ENCODE peak calls at places on chromosomes 16 and 17, in ten cellular contexts. S is Caco-2; B is nephron progenitor cell; G is T follicular helper cell; I is activated T-cell treated with anti-CD3 and anti-CD28 coated beads for 1 hour; M is AG04449; U is stimulated activated CD4-positive, alpha-beta T cell treated with anti-CD3 and anti-CD28 coated beads, Interleukin-4, amount 100 ng/mL, for 4 hours; H is MM.1S; K is ecto neural progenitor cell; Y is DMS153. C is an unnamed sample.

GRCh38 chr17:35089846-35090193 is 26.3 kb upstream of the RFFL start:
- DNase-seq in K (no peak), H (no peak), S (peak), I (peak), G (peak), M (no peak), B (no peak), Y (no peak), U (peak), C (no peak)

GRCh38 chr16:87342504-87342903 is 25.3 kb upstream of the C16orf95 start:
- DNase-seq in B (no peak), U (no peak), H (no peak), M (no peak), S (no peak), G (no peak), Y (no peak), I (no peak), K (no peak), C (no peak)

GRCh38 chr17:83182620-83183063 is 103.2 kb downstream of the METRNL start:
- DNase-seq in B (peak), Y (no peak), K (peak), G (no peak), I (no peak), S (peak), M (no peak), U (no peak), H (no peak), C (no peak)

GRCh38 chr17:46764709-46765401 is 53.6 kb downstream of the WNT3 start:
- DNase-seq in B (no peak), S (no peak), I (no peak), U (no peak), K (peak), H (no peak), G (no peak), M (peak), Y (no peak), C (peak)

GRCh38 chr16:50680907-50681885 is at the start of gene SNX20:
- DNase-seq in B (no peak), U (peak), I (peak), G (peak), H (peak), Y (no peak), M (no peak), S (peak), K (no peak), C (no peak)

GRCh38 chr17:41835800-41836549 is at the start of gene NT5C3B:
- DNase-seq in Y (no peak), S (peak), I (peak), H (peak), B (peak), U (peak), M (no peak), G (peak), K (peak), C (no peak)

GRCh38 chr17:78997231-78997741 is 12.3 kb downstream of the CANT1 start:
- DNase-seq in G (no peak), B (no peak), S (peak), K (no peak), M (no peak), I (no peak), U (no peak), Y (no peak), H (no peak), C (no peak)

GRCh38 chr17:79619636-79620206 is 8.9 kb upstream of the RBFOX3 start:
- DNase-seq in B (no peak), U (no peak), S (peak), G (no peak), Y (no peak), I (no peak), M (no peak), K (peak), H (no peak), C (no peak)

GRCh38 chr17:5921919-5922318 is 148.3 kb upstream of the WSCD1 start:
- DNase-seq in I (no peak), U (no peak), G (no peak), S (no peak), K (no peak), Y (no peak), H (no peak), B (no peak), M (no peak), C (no peak)

GRCh38 chr17:47305302-47305923 is 18.3 kb upstream of the EFCAB13 start:
- DNase-seq in G (no peak), Y (no peak), B (no peak), H (no peak), U (no peak), I (no peak), K (peak), M (peak), S (no peak), C (no peak)

GRCh38 chr16:79571753-79572544 is 28.6 kb downstream of the MAF start:
- DNase-seq in S (no peak), U (no peak), G (no peak), K (no peak), M (no peak), I (no peak), H (no peak), B (no peak), Y (no peak), C (no peak)

GRCh38 chr16:82031116-82032084 is 3.7 kb upstream of the HSD17B2 start:
- DNase-seq in B (no peak), G (no peak), I (no peak), H (no peak), S (no peak), K (no peak), M (no peak), Y (peak), U (no peak), C (peak)

GRCh38 chr16:89052824-89053724 is 40.6 kb upstream of the ACSF3 start:
- DNase-seq in B (no peak), S (peak), G (no peak), U (no peak), M (no peak), H (no peak), Y (peak), K (no peak), I (no peak), C (peak)

GRCh38 chr17:3891626-3892094 is 1.2 kb downstream of the CAMKK1 start:
- DNase-seq in M (no peak), Y (no peak), K (no peak), B (no peak), S (no peak), H (no peak), G (no peak), I (no peak), U (no peak), C (no peak)

GRCh38 chr16:73163238-73163795 is 115.4 kb upstream of the ZFHX3 start:
- DNase-seq in Y (peak), H (no peak), S (no peak), B (no peak), M (no peak), K (no peak), I (no peak), U (no peak), G (no peak), C (no peak)

GRCh38 chr16:27781981-27782880 is 232.3 kb downstream of the KATNIP start:
- DNase-seq in M (no peak), B (no peak), U (no peak), K (no peak), S (no peak), H (no peak), Y (no peak), G (no peak), I (no peak), C (no peak)

GRCh38 chr17:15882058-15882720 is 62.7 kb upstream of the ADORA2B start:
- DNase-seq in I (no peak), G (no peak), S (no peak), Y (no peak), B (no peak), M (no peak), H (no peak), K (no peak), U (no peak), C (no peak)

GRCh38 chr17:44970136-44970737 is 2.1 kb upstream of the C1QL1 start:
- DNase-seq in B (peak), K (peak), I (no peak), S (no peak), Y (no peak), U (peak), G (no peak), H (no peak), M (no peak), C (no peak)

GRCh38 chr16:48899500-48899899 is 289.5 kb upstream of the N4BP1 start:
- DNase-seq in I (no peak), B (no peak), U (no peak), K (no peak), Y (no peak), M (no peak), G (no peak), S (no peak), H (no peak), C (no peak)

GRCh38 chr17:38451030-38451839 is 23.0 kb downstream of the ARHGAP23 start:
- DNase-seq in K (no peak), G (no peak), H (no peak), S (peak), I (no peak), B (peak), M (no peak), Y (no peak), U (no peak), C (no peak)

GRCh38 chr16:66207139-66207863 is 159.2 kb upstream of the CDH5 start:
- DNase-seq in I (no peak), B (no peak), K (no peak), Y (peak), U (no peak), S (no peak), G (no peak), M (no peak), H (no peak), C (no peak)